ENCODE peak calls at places on chromosomes 7 and 10, in ten cellular contexts. V, Y, T, K, C, M, R, Q, D and X are unnamed samples.

GRCh38 chr7:80890391-80890790 is 28.5 kb downstream of the SEMA3C start:
- DNase-seq in V (no peak), Y (no peak), T (no peak), K (no peak), C (no peak), M (no peak), R (no peak), Q (no peak), D (no peak), X (no peak)

GRCh38 chr10:46544989-46545791 is 11.3 kb downstream of the GPRIN2 start:
- DNase-seq in V (peak; percentile 45), Y (no peak), T (no peak), K (no peak), C (peak; percentile 23), M (no peak), R (no peak), Q (no peak), D (peak; percentile 57), X (no peak)

GRCh38 chr10:34474060-34474376 is 341.1 kb downstream of the PARD3 start:
- DNase-seq in V (no peak), Y (no peak), T (peak; percentile 13), K (no peak), C (peak; percentile 75), M (no peak), R (no peak), Q (no peak), D (peak; percentile 65), X (no peak)

GRCh38 chr7:142420554-142421362 is 162.9 kb upstream of the PRSS58 start:
- DNase-seq in V (no peak), Y (no peak), T (peak; percentile 18), K (no peak), C (peak; percentile 13), M (no peak), R (no peak), Q (no peak), D (peak; percentile 65), X (no peak)

GRCh38 chr10:3080608-3081007 is 13.3 kb downstream of the PFKP start:
- DNase-seq in V (peak; percentile 23), Y (no peak), T (no peak), K (no peak), C (no peak), M (no peak), R (no peak), Q (no peak), D (no peak), X (no peak)

GRCh38 chr7:101108330-101108857 is 18.5 kb upstream of the SERPINE1 start:
- DNase-seq in V (peak; percentile 90), Y (no peak), T (no peak), K (no peak), C (peak; percentile 54), M (no peak), R (no peak), Q (no peak), D (peak; percentile 62), X (no peak)

GRCh38 chr7:134695321-134695860 is 48.7 kb downstream of the BPGM start:
- DNase-seq in V (no peak), Y (no peak), T (no peak), K (no peak), C (no peak), M (peak; percentile 76), R (no peak), Q (no peak), D (peak; percentile 86), X (no peak)

GRCh38 chr7:99618726-99619125 is 2.0 kb downstream of the ZSCAN25 start:
- DNase-seq in V (no peak), Y (no peak), T (peak; percentile 20), K (no peak), C (no peak), M (peak; percentile 45), R (peak; percentile 3), Q (no peak), D (no peak), X (no peak)

GRCh38 chr10:111117528-111118277 is 40.9 kb downstream of the ADRA2A start:
- DNase-seq in V (no peak), Y (no peak), T (no peak), K (no peak), C (no peak), M (no peak), R (peak; percentile 51), Q (no peak), D (no peak), X (no peak)

GRCh38 chr7:82615527-82615926 is 171.9 kb upstream of the CACNA2D1 start:
- DNase-seq in V (no peak), Y (no peak), T (no peak), K (no peak), C (no peak), M (no peak), R (no peak), Q (no peak), D (no peak), X (no peak)

GRCh38 chr7:129998446-129998845 is 45.7 kb upstream of the UBE2H start:
- DNase-seq in V (no peak), Y (no peak), T (no peak), K (no peak), C (no peak), M (no peak), R (no peak), Q (no peak), D (no peak), X (no peak)

GRCh38 chr10:97140887-97141745 is 44.6 kb downstream of the SLIT1 start:
- DNase-seq in V (peak; percentile 63), Y (no peak), T (peak; percentile 38), K (no peak), C (no peak), M (no peak), R (no peak), Q (no peak), D (no peak), X (no peak)

GRCh38 chr7:132352774-132353173 is 223.5 kb downstream of the PLXNA4 start:
- DNase-seq in V (no peak), Y (no peak), T (no peak), K (no peak), C (peak; percentile 75), M (peak; percentile 3), R (no peak), Q (no peak), D (no peak), X (no peak)

GRCh38 chr7:3738964-3739363 is 437.9 kb downstream of the SDK1 start:
- DNase-seq in V (no peak), Y (no peak), T (no peak), K (no peak), C (no peak), M (no peak), R (no peak), Q (no peak), D (peak; percentile 5), X (no peak)

GRCh38 chr10:116287906-116288501 is 15.0 kb upstream of the GFRA1 start:
- DNase-seq in V (no peak), Y (no peak), T (peak; percentile 64), K (no peak), C (peak; percentile 67), M (peak; percentile 24), R (peak; percentile 35), Q (no peak), D (peak; percentile 81), X (no peak)

GRCh38 chr10:61750943-61751471 is 88.3 kb downstream of the CABCOCO1 start:
- DNase-seq in V (peak; percentile 79), Y (peak; percentile 66), T (peak; percentile 87), K (peak; percentile 45), C (peak; percentile 78), M (no peak), R (peak; percentile 80), Q (peak; percentile 75), D (peak; percentile 90), X (peak; percentile 46)

GRCh38 chr7:139018910-139019309 is 16.9 kb downstream of the ZC3HAV1L start:
- DNase-seq in V (no peak), Y (no peak), T (no peak), K (no peak), C (no peak), M (no peak), R (no peak), Q (no peak), D (no peak), X (no peak)

GRCh38 chr10:89659185-89660131 is 14.4 kb upstream of the PANK1 start:
- DNase-seq in V (no peak), Y (no peak), T (no peak), K (no peak), C (peak; percentile 57), M (peak; percentile 75), R (no peak), Q (no peak), D (peak; percentile 71), X (no peak)

GRCh38 chr10:10722422-10722821 is 295.2 kb upstream of the CELF2 start:
- DNase-seq in V (no peak), Y (no peak), T (no peak), K (no peak), C (no peak), M (peak; percentile 0), R (no peak), Q (no peak), D (no peak), X (no peak)

GRCh38 chr7:4745971-4746919 is 29.2 kb upstream of the AP5Z1 start:
- DNase-seq in V (no peak), Y (no peak), T (peak; percentile 64), K (peak; percentile 25), C (peak; percentile 82), M (peak; percentile 31), R (peak; percentile 44), Q (peak; percentile 30), D (peak; percentile 87), X (peak; percentile 39)

GRCh38 chr10:58444336-58444735 is 59.1 kb downstream of the TFAM start:
- DNase-seq in V (no peak), Y (no peak), T (no peak), K (no peak), C (no peak), M (no peak), R (no peak), Q (no peak), D (no peak), X (no peak)

GRCh38 chr10:86756511-86757109 is at the start of gene BMPR1A:
- DNase-seq in V (no peak), Y (no peak), T (peak; percentile 67), K (no peak), C (peak; percentile 91), M (peak; percentile 37), R (no peak), Q (no peak), D (peak; percentile 92), X (no peak)

GRCh38 chr7:154827007-154827406 is 175.9 kb downstream of the PAXIP1 start:
- DNase-seq in V (no peak), Y (no peak), T (no peak), K (no peak), C (no peak), M (no peak), R (no peak), Q (no peak), D (no peak), X (no peak)

GRCh38 chr10:59508296-59508695 is 145.9 kb upstream of the FAM13C start:
- DNase-seq in V (no peak), Y (no peak), T (peak; percentile 7), K (no peak), C (no peak), M (no peak), R (no peak), Q (no peak), D (no peak), X (no peak)

GRCh38 chr7:158093156-158093796 is 494.3 kb downstream of the PTPRN2 start:
- DNase-seq in V (peak; percentile 17), Y (no peak), T (no peak), K (no peak), C (no peak), M (no peak), R (no peak), Q (no peak), D (no peak), X (no peak)

GRCh38 chr7:18068745-18069144 is 41.1 kb upstream of the PRPS1L1 start:
- DNase-seq in V (no peak), Y (no peak), T (no peak), K (no peak), C (no peak), M (no peak), R (no peak), Q (no peak), D (no peak), X (no peak)

GRCh38 chr10:60810437-60811182 is 32.3 kb downstream of the CDK1 start:
- DNase-seq in V (no peak), Y (no peak), T (peak; percentile 58), K (no peak), C (peak; percentile 85), M (peak; percentile 52), R (no peak), Q (no peak), D (peak; percentile 82), X (no peak)

GRCh38 chr10:11017575-11018425 is at the start of gene CELF2:
- DNase-seq in V (peak; percentile 86), Y (peak; percentile 56), T (peak; percentile 86), K (peak; percentile 43), C (no peak), M (no peak), R (peak; percentile 15), Q (peak; percentile 47), D (peak; percentile 15), X (peak; percentile 35)